ENCODE peak calls at places on chromosomes 1 and 21, in ten cellular contexts. One of them, this sample, is unnamed.

GRCh38 chr1:171251042-171251740 is 2.9 kb downstream of the FMO1 start:
- DNase-seq in COR-L47: peak; percentile 29
- DNase-seq in tibial artery: no peak
- DNase-seq in neuronal stem cell: peak; percentile 32
- DNase-seq in stromal cell of bone marrow: no peak
- DNase-seq in T follicular helper cell: no peak
- DNase-seq in type B pancreatic cell: no peak
- DNase-seq in HT1080: no peak
- DNase-seq in M059J: peak; percentile 29
- DNase-seq in AG04449: no peak
- DNase-seq in this sample: no peak

GRCh38 chr1:87642581-87643129 is 314.0 kb downstream of the LMO4 start:
- DNase-seq in COR-L47: peak; percentile 84
- DNase-seq in tibial artery: no peak
- DNase-seq in neuronal stem cell: peak; percentile 33
- DNase-seq in stromal cell of bone marrow: no peak
- DNase-seq in T follicular helper cell: no peak
- DNase-seq in type B pancreatic cell: no peak
- DNase-seq in HT1080: peak; percentile 9
- DNase-seq in M059J: peak; percentile 3
- DNase-seq in AG04449: no peak
- DNase-seq in this sample: no peak

GRCh38 chr1:231871878-231872277 is 245.3 kb downstream of the DISC1 start:
- DNase-seq in COR-L47: no peak
- DNase-seq in tibial artery: no peak
- DNase-seq in neuronal stem cell: no peak
- DNase-seq in stromal cell of bone marrow: no peak
- DNase-seq in T follicular helper cell: no peak
- DNase-seq in type B pancreatic cell: no peak
- DNase-seq in HT1080: no peak
- DNase-seq in M059J: no peak
- DNase-seq in AG04449: no peak
- DNase-seq in this sample: no peak

GRCh38 chr21:45537746-45538291 is 4.4 kb downstream of the SLC19A1 start:
- DNase-seq in COR-L47: no peak
- DNase-seq in tibial artery: peak; percentile 12
- DNase-seq in neuronal stem cell: no peak
- DNase-seq in stromal cell of bone marrow: no peak
- DNase-seq in T follicular helper cell: no peak
- DNase-seq in type B pancreatic cell: peak; percentile 36
- DNase-seq in HT1080: no peak
- DNase-seq in M059J: no peak
- DNase-seq in AG04449: no peak
- DNase-seq in this sample: no peak

GRCh38 chr1:63516629-63517028 is 6.4 kb downstream of the ITGB3BP start:
- DNase-seq in COR-L47: no peak
- DNase-seq in tibial artery: no peak
- DNase-seq in neuronal stem cell: no peak
- DNase-seq in stromal cell of bone marrow: no peak
- DNase-seq in T follicular helper cell: no peak
- DNase-seq in type B pancreatic cell: no peak
- DNase-seq in HT1080: no peak
- DNase-seq in M059J: no peak
- DNase-seq in AG04449: no peak
- DNase-seq in this sample: no peak

GRCh38 chr1:99570486-99571089 is 75.3 kb upstream of the PALMD start:
- DNase-seq in COR-L47: no peak
- DNase-seq in tibial artery: no peak
- DNase-seq in neuronal stem cell: no peak
- DNase-seq in stromal cell of bone marrow: no peak
- DNase-seq in T follicular helper cell: no peak
- DNase-seq in type B pancreatic cell: no peak
- DNase-seq in HT1080: no peak
- DNase-seq in M059J: peak; percentile 82
- DNase-seq in AG04449: no peak
- DNase-seq in this sample: no peak

GRCh38 chr1:113804421-113805255 is 7.6 kb downstream of the RSBN1 start:
- DNase-seq in COR-L47: no peak
- DNase-seq in tibial artery: no peak
- DNase-seq in neuronal stem cell: no peak
- DNase-seq in stromal cell of bone marrow: no peak
- DNase-seq in T follicular helper cell: no peak
- DNase-seq in type B pancreatic cell: no peak
- DNase-seq in HT1080: peak; percentile 77
- DNase-seq in M059J: peak; percentile 75
- DNase-seq in AG04449: no peak
- DNase-seq in this sample: no peak

GRCh38 chr21:34073749-34074282 is 438 bp downstream of the MRPS6 start:
- DNase-seq in COR-L47: peak; percentile 6
- DNase-seq in tibial artery: no peak
- DNase-seq in neuronal stem cell: no peak
- DNase-seq in stromal cell of bone marrow: no peak
- DNase-seq in T follicular helper cell: peak; percentile 22
- DNase-seq in type B pancreatic cell: peak; percentile 72
- DNase-seq in HT1080: no peak
- DNase-seq in M059J: peak; percentile 31
- DNase-seq in AG04449: no peak
- DNase-seq in this sample: peak; percentile 28

GRCh38 chr1:6248798-6249731 is 5.1 kb downstream of the HES3 start:
- DNase-seq in COR-L47: no peak
- DNase-seq in tibial artery: no peak
- DNase-seq in neuronal stem cell: no peak
- DNase-seq in stromal cell of bone marrow: no peak
- DNase-seq in T follicular helper cell: no peak
- DNase-seq in type B pancreatic cell: no peak
- DNase-seq in HT1080: no peak
- DNase-seq in M059J: no peak
- DNase-seq in AG04449: no peak
- DNase-seq in this sample: no peak

GRCh38 chr1:183124259-183124658 is 61.8 kb upstream of the LAMC2 start:
- DNase-seq in COR-L47: peak; percentile 30
- DNase-seq in tibial artery: no peak
- DNase-seq in neuronal stem cell: no peak
- DNase-seq in stromal cell of bone marrow: no peak
- DNase-seq in T follicular helper cell: no peak
- DNase-seq in type B pancreatic cell: no peak
- DNase-seq in HT1080: peak; percentile 50
- DNase-seq in M059J: peak; percentile 25
- DNase-seq in AG04449: no peak
- DNase-seq in this sample: peak; percentile 43

GRCh38 chr1:218164111-218164929 is 120.8 kb upstream of the RRP15 start:
- DNase-seq in COR-L47: peak; percentile 62
- DNase-seq in tibial artery: no peak
- DNase-seq in neuronal stem cell: peak; percentile 65
- DNase-seq in stromal cell of bone marrow: no peak
- DNase-seq in T follicular helper cell: no peak
- DNase-seq in type B pancreatic cell: peak; percentile 80
- DNase-seq in HT1080: no peak
- DNase-seq in M059J: peak; percentile 32
- DNase-seq in AG04449: no peak
- DNase-seq in this sample: peak; percentile 46

GRCh38 chr1:100463809-100464424 is 74.0 kb upstream of the GPR88 start:
- DNase-seq in COR-L47: peak; percentile 77
- DNase-seq in tibial artery: peak; percentile 46
- DNase-seq in neuronal stem cell: peak; percentile 38
- DNase-seq in stromal cell of bone marrow: peak; percentile 59
- DNase-seq in T follicular helper cell: no peak
- DNase-seq in type B pancreatic cell: no peak
- DNase-seq in HT1080: peak; percentile 68
- DNase-seq in M059J: peak; percentile 63
- DNase-seq in AG04449: no peak
- DNase-seq in this sample: peak; percentile 70

GRCh38 chr1:53063744-53064515 is 1.9 kb downstream of the PODN start:
- DNase-seq in COR-L47: no peak
- DNase-seq in tibial artery: peak; percentile 17
- DNase-seq in neuronal stem cell: no peak
- DNase-seq in stromal cell of bone marrow: no peak
- DNase-seq in T follicular helper cell: no peak
- DNase-seq in type B pancreatic cell: no peak
- DNase-seq in HT1080: no peak
- DNase-seq in M059J: no peak
- DNase-seq in AG04449: no peak
- DNase-seq in this sample: no peak

GRCh38 chr1:94953741-94954140 is 26.8 kb upstream of the CNN3 start:
- DNase-seq in COR-L47: no peak
- DNase-seq in tibial artery: no peak
- DNase-seq in neuronal stem cell: no peak
- DNase-seq in stromal cell of bone marrow: no peak
- DNase-seq in T follicular helper cell: no peak
- DNase-seq in type B pancreatic cell: no peak
- DNase-seq in HT1080: no peak
- DNase-seq in M059J: no peak
- DNase-seq in AG04449: no peak
- DNase-seq in this sample: no peak

GRCh38 chr1:168465942-168466702 is 77.7 kb downstream of the XCL2 start:
- DNase-seq in COR-L47: peak; percentile 95
- DNase-seq in tibial artery: no peak
- DNase-seq in neuronal stem cell: no peak
- DNase-seq in stromal cell of bone marrow: no peak
- DNase-seq in T follicular helper cell: no peak
- DNase-seq in type B pancreatic cell: no peak
- DNase-seq in HT1080: peak; percentile 65
- DNase-seq in M059J: peak; percentile 92
- DNase-seq in AG04449: no peak
- DNase-seq in this sample: peak; percentile 92

GRCh38 chr1:67524143-67525052 is 94.2 kb upstream of the SERBP1 start:
- DNase-seq in COR-L47: peak; percentile 92
- DNase-seq in tibial artery: no peak
- DNase-seq in neuronal stem cell: no peak
- DNase-seq in stromal cell of bone marrow: no peak
- DNase-seq in T follicular helper cell: no peak
- DNase-seq in type B pancreatic cell: no peak
- DNase-seq in HT1080: peak; percentile 26
- DNase-seq in M059J: peak; percentile 42
- DNase-seq in AG04449: no peak
- DNase-seq in this sample: no peak

GRCh38 chr21:46189959-46190490 is 5.8 kb upstream of the SPATC1L start:
- DNase-seq in COR-L47: no peak
- DNase-seq in tibial artery: no peak
- DNase-seq in neuronal stem cell: no peak
- DNase-seq in stromal cell of bone marrow: no peak
- DNase-seq in T follicular helper cell: no peak
- DNase-seq in type B pancreatic cell: no peak
- DNase-seq in HT1080: no peak
- DNase-seq in M059J: no peak
- DNase-seq in AG04449: no peak
- DNase-seq in this sample: no peak

GRCh38 chr1:51237714-51238403 is 1.8 kb downstream of the RNF11 start:
- DNase-seq in COR-L47: no peak
- DNase-seq in tibial artery: no peak
- DNase-seq in neuronal stem cell: peak; percentile 23
- DNase-seq in stromal cell of bone marrow: no peak
- DNase-seq in T follicular helper cell: no peak
- DNase-seq in type B pancreatic cell: no peak
- DNase-seq in HT1080: peak; percentile 35
- DNase-seq in M059J: peak; percentile 48
- DNase-seq in AG04449: no peak
- DNase-seq in this sample: peak; percentile 33

GRCh38 chr1:189987509-189987908 is 490.2 kb downstream of the BRINP3 start:
- DNase-seq in COR-L47: no peak
- DNase-seq in tibial artery: no peak
- DNase-seq in neuronal stem cell: no peak
- DNase-seq in stromal cell of bone marrow: no peak
- DNase-seq in T follicular helper cell: no peak
- DNase-seq in type B pancreatic cell: no peak
- DNase-seq in HT1080: no peak
- DNase-seq in M059J: no peak
- DNase-seq in AG04449: no peak
- DNase-seq in this sample: no peak

This sample was measured in SHP77.